ENCODE peak calls at places on chromosomes 3 and 15, in five cellular contexts. P is IMR-90, S is endothelial cell, B is psoas muscle, F is RWPE1. A is an unnamed sample.
A peak's percentile ranks its signal among the peaks of the same experiment; 100 is the strongest.

GRCh38 chr3:99929409-99930139 is 111.9 kb downstream of the CMSS1 start:
- DNase-seq in S (no peak), P (peak; percentile 59), F (peak; percentile 71), B (peak; percentile 65), A (no peak)

GRCh38 chr15:85581495-85581894 is 201.1 kb downstream of the AKAP13 start:
- DNase-seq in S (no peak), B (peak; percentile 83), F (no peak), P (no peak), A (no peak)

GRCh38 chr15:74179101-74179841 is 5.8 kb downstream of the ISLR start:
- DNase-seq in B (peak; percentile 91), S (no peak), P (peak; percentile 86), F (peak; percentile 68), A (no peak)

GRCh38 chr15:36726224-36726623 is 146.8 kb downstream of the CDIN1 start:
- DNase-seq in B (no peak), S (no peak), F (no peak), P (no peak), A (no peak)

GRCh38 chr3:152779649-152780048 is 55.3 kb upstream of the P2RY1 start:
- DNase-seq in S (no peak), B (no peak), F (no peak), P (no peak), A (no peak)

GRCh38 chr3:142278451-142278850 is 53.1 kb upstream of the GK5 start:
- DNase-seq in P (peak; percentile 53), S (no peak), F (no peak), B (no peak), A (no peak)

GRCh38 chr3:129593595-129594339 is 12.7 kb downstream of the PLXND1 start:
- DNase-seq in B (no peak), F (no peak), P (no peak), S (no peak), A (peak; percentile 19)

GRCh38 chr3:14162178-14162577 is 16.2 kb downstream of the XPC start:
- DNase-seq in S (no peak), P (no peak), B (no peak), F (no peak), A (no peak)

GRCh38 chr3:81443948-81444347 is 317.5 kb downstream of the GBE1 start:
- DNase-seq in P (peak; percentile 21), S (no peak), B (no peak), F (peak; percentile 18), A (no peak)

GRCh38 chr3:9399746-9400145 is 2.3 kb downstream of the SETD5 start:
- DNase-seq in P (peak; percentile 97), B (peak; percentile 90), F (peak; percentile 41), S (peak; percentile 60), A (peak; percentile 72)

GRCh38 chr3:149010504-149010951 is 19.2 kb downstream of the GYG1 start:
- DNase-seq in P (peak; percentile 87), F (no peak), B (no peak), S (no peak), A (no peak)

GRCh38 chr3:48398701-48399386 is 26.8 kb downstream of the FBXW12 start:
- DNase-seq in F (no peak), S (no peak), B (no peak), P (no peak), A (no peak)

GRCh38 chr15:66852064-66852905 is 150.2 kb downstream of the SMAD6 start:
- DNase-seq in F (no peak), B (no peak), P (no peak), S (no peak), A (no peak)

GRCh38 chr3:187456268-187456667 is 88.1 kb downstream of the RTP4 start:
- DNase-seq in S (no peak), B (peak; percentile 59), F (no peak), P (no peak), A (peak; percentile 21)

GRCh38 chr15:80501453-80501852 is 97.3 kb downstream of the ARNT2 start:
- DNase-seq in S (no peak), B (no peak), F (no peak), P (no peak), A (no peak)

GRCh38 chr3:85360742-85361387 is 402.1 kb downstream of the CADM2 start:
- DNase-seq in F (peak; percentile 12), B (no peak), S (peak; percentile 63), P (peak; percentile 9), A (no peak)

GRCh38 chr3:64578384-64578783 is 109.4 kb downstream of the ADAMTS9 start:
- DNase-seq in B (no peak), F (no peak), S (no peak), P (no peak), A (peak; percentile 20)

GRCh38 chr3:168272343-168272984 is 176.7 kb upstream of the GOLIM4 start:
- DNase-seq in P (peak; percentile 38), F (no peak), S (no peak), B (no peak), A (no peak)

GRCh38 chr3:83868909-83869567 is 1089.8 kb upstream of the CADM2 start:
- DNase-seq in F (no peak), P (no peak), B (no peak), S (no peak), A (no peak)

GRCh38 chr3:124772081-124772831 is 42.0 kb downstream of the UMPS start:
- DNase-seq in B (peak; percentile 68), S (no peak), F (no peak), P (peak; percentile 70), A (no peak)

DNA sequence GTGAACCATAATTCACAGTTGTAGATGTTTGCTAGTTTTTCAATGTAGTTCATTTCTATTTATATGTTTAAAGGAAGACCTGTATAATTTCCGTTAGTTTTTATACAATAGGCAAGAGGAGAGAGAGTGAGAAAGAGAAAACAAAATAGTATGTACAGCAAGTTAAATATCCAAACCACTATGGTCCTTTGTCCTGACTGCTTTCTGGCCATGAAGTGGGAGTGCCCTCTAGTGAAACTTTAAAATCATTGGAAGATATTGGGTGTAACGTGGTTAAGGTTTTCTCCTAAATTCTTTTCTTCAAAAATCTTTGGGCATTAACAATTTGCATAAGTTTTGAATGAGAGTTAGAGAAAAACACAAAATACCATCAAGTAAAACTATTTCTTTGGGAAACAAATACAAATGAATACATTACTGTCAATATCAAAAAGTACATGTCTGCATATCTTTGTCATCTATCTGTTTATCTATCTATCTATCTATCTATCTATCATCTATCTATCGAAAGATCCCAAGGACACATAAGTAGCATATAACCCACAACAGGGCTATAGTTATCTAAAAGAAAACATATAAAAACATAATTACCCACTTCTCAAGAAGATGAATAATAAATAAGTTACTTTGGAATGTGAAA is 534.6 kb upstream of the ATP11B start:
- DNase-seq in S (no peak), B (no peak), F (peak; percentile 38), P (no peak), A (no peak)
- TF ChIP-seq CTCF in S (peak; percentile 40), B (peak; percentile 41), F (peak; percentile 79), P (peak; percentile 16), A (peak; percentile 70)

GRCh38 chr3:95310560-95310959 is 1247.7 kb downstream of the NSUN3 start:
- DNase-seq in S (no peak), F (no peak), B (no peak), P (no peak), A (no peak)
- TF ChIP-seq CTCF in S (no peak), F (no peak), B (no peak), P (no peak), A (no peak)

GRCh38 chr3:40845916-40846315 is 321.2 kb downstream of the ZNF621 start:
- DNase-seq in B (no peak), S (no peak), F (no peak), P (no peak), A (no peak)

GRCh38 chr3:40848411-40848810 is 323.7 kb downstream of the ZNF621 start:
- DNase-seq in F (no peak), S (no peak), B (no peak), P (no peak), A (no peak)

GRCh38 chr3:40846466-40846865 is 321.7 kb downstream of the ZNF621 start:
- DNase-seq in P (no peak), S (no peak), B (no peak), F (no peak), A (no peak)

GRCh38 chr3:40845447-40845846 is 320.7 kb downstream of the ZNF621 start:
- DNase-seq in S (no peak), B (no peak), F (no peak), P (no peak), A (no peak)

GRCh38 chr3:40847571-40847992 is 322.8 kb downstream of the ZNF621 start:
- DNase-seq in S (peak; percentile 58), F (no peak), B (no peak), P (no peak), A (peak; percentile 15)
- TF ChIP-seq CTCF in S (no peak), F (no peak), B (no peak), P (no peak), A (no peak)

GRCh38 chr15:71103102-71103676 is 12.1 kb upstream of the THSD4 start:
- DNase-seq in B (no peak), S (peak; percentile 18), F (peak; percentile 58), P (peak; percentile 68), A (no peak)
- TF ChIP-seq CTCF in B (peak; percentile 12), S (peak; percentile 43), F (no peak), P (peak; percentile 63), A (peak; percentile 37)

GRCh38 chr3:113278599-113278955 is 67.2 kb downstream of the BOC start:
- DNase-seq in B (no peak), F (no peak), S (no peak), P (no peak), A (no peak)

GRCh38 chr3:113277414-113277813 is 66.1 kb downstream of the BOC start:
- DNase-seq in B (no peak), F (no peak), S (no peak), P (no peak), A (no peak)

GRCh38 chr3:113276581-113277080 is 65.3 kb downstream of the BOC start:
- DNase-seq in P (peak; percentile 16), S (no peak), F (no peak), B (no peak), A (no peak)

GRCh38 chr3:113277886-113278598 is 66.7 kb downstream of the BOC start:
- DNase-seq in F (no peak), S (no peak), B (no peak), P (no peak), A (no peak)

GRCh38 chr3:113279686-113280085 is 68.3 kb downstream of the BOC start:
- DNase-seq in P (no peak), B (no peak), S (no peak), F (no peak), A (no peak)
- TF ChIP-seq CTCF in P (no peak), B (no peak), S (no peak), F (no peak), A (no peak)